ENCODE peak calls at places on chromosomes 12 and 14, in eight cellular contexts. G is GM19239; B is NCI-H1694; R is NCI-H2081; S is right atrium auricular region; K is stimulated activated CD4-positive, alpha-beta T cell treated with anti-CD3 and anti-CD28 coated beads, Interleukin-12 subunit alpha, Interleukin-12 subunit beta, amount 100 ng/mL, for 4 hours; M is stimulated activated CD8-positive, alpha-beta memory T cell treated with anti-CD3 and anti-CD28 coated beads, Interleukin-4, amount 100 ng/mL, for 4 hours; P is psoas muscle. Q is an unnamed sample.

GRCh38 chr12:49161092-49161795 is 27.6 kb downstream of the TUBA1A start:
- DNase-seq in G (no peak), B (no peak), R (no peak), S (no peak), K (no peak), M (no peak), P (no peak), Q (no peak)

GRCh38 chr12:12839886-12840285 is 26.7 kb downstream of the DDX47 start:
- DNase-seq in G (no peak), B (no peak), R (no peak), S (peak), K (no peak), M (no peak), P (peak), Q (no peak)

GRCh38 chr14:77037886-77038511 is 9.5 kb upstream of the IRF2BPL start:
- DNase-seq in G (no peak), B (no peak), R (no peak), S (no peak), K (peak), M (peak), P (no peak), Q (no peak)

GRCh38 chr12:120835304-120835612 is 68.9 kb downstream of the SPPL3 start:
- DNase-seq in G (no peak), B (no peak), R (no peak), S (no peak), K (no peak), M (no peak), P (no peak), Q (no peak)

GRCh38 chr12:3129301-3130052 is 52.3 kb downstream of the TSPAN9 start:
- DNase-seq in G (no peak), B (no peak), R (no peak), S (no peak), K (no peak), M (no peak), P (no peak), Q (no peak)

GRCh38 chr12:3204143-3204542 is 127.0 kb downstream of the TSPAN9 start:
- DNase-seq in G (no peak), B (peak), R (no peak), S (no peak), K (no peak), M (no peak), P (no peak), Q (no peak)

GRCh38 chr12:57148469-57149308 is 1.3 kb upstream of the LRP1-AS start:
- DNase-seq in G (no peak), B (no peak), R (no peak), S (peak), K (no peak), M (no peak), P (peak), Q (no peak)

GRCh38 chr14:39268393-39268792 is 34.7 kb downstream of the MIA2 start:
- DNase-seq in G (no peak), B (no peak), R (peak), S (no peak), K (no peak), M (no peak), P (no peak), Q (no peak)

GRCh38 chr14:36233217-36233616 is 56.7 kb upstream of the PTCSC3 start:
- DNase-seq in G (no peak), B (no peak), R (no peak), S (no peak), K (no peak), M (no peak), P (no peak), Q (no peak)

GRCh38 chr14:64910847-64911495 is 3.3 kb upstream of the CHURC1 start:
- DNase-seq in G (no peak), B (peak), R (peak), S (no peak), K (no peak), M (no peak), P (no peak), Q (no peak)

GRCh38 chr12:93714382-93714781 is 37.2 kb downstream of the CRADD start:
- DNase-seq in G (no peak), B (no peak), R (no peak), S (no peak), K (no peak), M (no peak), P (no peak), Q (no peak)

GRCh38 chr12:95277139-95277538 is 59.5 kb downstream of the VEZT start:
- DNase-seq in G (no peak), B (peak), R (no peak), S (no peak), K (no peak), M (no peak), P (no peak), Q (no peak)

GRCh38 chr14:106268013-106268727 is 741.8 kb downstream of the TMEM121 start:
- DNase-seq in G (no peak), B (peak), R (peak), S (no peak), K (peak), M (peak), P (no peak), Q (peak)

GRCh38 chr12:116236148-116236731 is 41.3 kb downstream of the MED13L start:
- DNase-seq in G (peak), B (peak), R (peak), S (no peak), K (peak), M (peak), P (peak), Q (peak)

GRCh38 chr12:121657305-121658008 is 12.0 kb downstream of the MORN3 start:
- DNase-seq in G (no peak), B (no peak), R (no peak), S (no peak), K (no peak), M (no peak), P (no peak), Q (no peak)

GRCh38 chr12:11746024-11746771 is 96.7 kb downstream of the ETV6 start:
- DNase-seq in G (no peak), B (no peak), R (no peak), S (no peak), K (no peak), M (no peak), P (no peak), Q (no peak)

GRCh38 chr12:127625372-127625771 is 641.6 kb upstream of the TMEM132C start:
- DNase-seq in G (no peak), B (no peak), R (no peak), S (no peak), K (no peak), M (no peak), P (no peak), Q (no peak)

GRCh38 chr12:98352218-98352811 is 163.1 kb upstream of the TMPO start:
- DNase-seq in G (no peak), B (no peak), R (no peak), S (no peak), K (no peak), M (no peak), P (no peak), Q (peak)

GRCh38 chr12:59698599-59698998 is 102.8 kb downstream of the SLC16A7 start:
- DNase-seq in G (no peak), B (no peak), R (no peak), S (no peak), K (no peak), M (no peak), P (no peak), Q (no peak)

GRCh38 chr12:131587565-131587964 is 123.3 kb upstream of the SFSWAP start:
- DNase-seq in G (no peak), B (no peak), R (no peak), S (no peak), K (no peak), M (no peak), P (no peak), Q (no peak)

GRCh38 chr12:101877816-101878811 is 734 bp downstream of the DRAM1 start:
- DNase-seq in G (no peak), B (no peak), R (no peak), S (no peak), K (no peak), M (no peak), P (peak), Q (peak)

GRCh38 chr12:109523071-109523470 is 45.6 kb downstream of the UBE3B start:
- DNase-seq in G (no peak), B (peak), R (peak), S (no peak), K (no peak), M (no peak), P (no peak), Q (no peak)

GRCh38 chr14:101504096-101504948 is 57.0 kb upstream of the DIO3 start:
- DNase-seq in G (no peak), B (no peak), R (no peak), S (peak), K (no peak), M (no peak), P (peak), Q (no peak)

GRCh38 chr14:95250126-95250824 is 69.4 kb downstream of the CLMN start:
- DNase-seq in G (no peak), B (no peak), R (no peak), S (no peak), K (no peak), M (no peak), P (no peak), Q (no peak)

GRCh38 chr12:119748512-119748911 is 80.6 kb downstream of the PRKAB1 start:
- DNase-seq in G (no peak), B (no peak), R (no peak), S (no peak), K (no peak), M (no peak), P (no peak), Q (no peak)

GRCh38 chr14:92922883-92923743 is at the start of gene CHGA:
- DNase-seq in G (peak), B (peak), R (peak), S (no peak), K (peak), M (peak), P (peak), Q (peak)